ENCODE peak calls at places on chromosomes 1 and 21, in seven cellular contexts. B is stomach, E is pancreas, H is small intestine, W is thoracic aorta, A is hepatocyte, Q is GM12878. F is an unnamed sample. For H3K4me1, the result is how much of the 10 kb centered on the place peaks cover.

GRCh38 chr1:9275567-9276034 is 17.1 kb upstream of the SPSB1 start:
- DNase-seq in B (peak), E (no peak), H (peak), W (peak), A (no peak), Q (peak), F (no peak)

GRCh38 chr1:74895411-74895810 is 162.5 kb downstream of the TYW3 start:
- DNase-seq in B (no peak), E (no peak), H (no peak), W (no peak), A (no peak), Q (no peak), F (no peak)

GRCh38 chr1:175222296-175222938 is 29.8 kb upstream of the KIAA0040 start:
- DNase-seq in B (no peak), E (no peak), H (no peak), W (no peak), A (no peak), Q (no peak), F (no peak)

GRCh38 chr21:41620982-41621381 is 113.0 kb upstream of the TMPRSS2 start:
- DNase-seq in B (no peak), E (no peak), H (peak), W (no peak), A (no peak), Q (no peak), F (no peak)

GRCh38 chr1:198462365-198463025 is 78.0 kb downstream of the ATP6V1G3 start:
- DNase-seq in B (no peak), E (no peak), H (no peak), W (no peak), A (no peak), Q (no peak), F (no peak)

GRCh38 chr21:35077975-35078374 is 28.9 kb upstream of the RUNX1 start:
- DNase-seq in B (no peak), E (no peak), H (no peak), W (no peak), A (no peak), Q (no peak), F (no peak)

GRCh38 chr21:15841856-15842564 is 112.2 kb downstream of the USP25 start:
- DNase-seq in B (no peak), E (no peak), H (no peak), W (no peak), A (no peak), Q (no peak), F (no peak)

GRCh38 chr1:94988356-94988755 is 61.4 kb upstream of the CNN3 start:
- DNase-seq in B (no peak), E (no peak), H (no peak), W (no peak), A (no peak), Q (no peak), F (no peak)

GRCh38 chr1:67586596-67586995 is 98.4 kb upstream of the GADD45A start:
- DNase-seq in B (no peak), E (no peak), H (no peak), W (no peak), A (no peak), Q (no peak), F (no peak)

GRCh38 chr1:162631546-162632233 is 574 bp upstream of the DDR2 start:
- DNase-seq in B (no peak), E (no peak), H (no peak), W (no peak), A (peak), Q (no peak), F (no peak)

GRCh38 chr1:162633327-162633762 is 1.1 kb downstream of the DDR2 start:
- DNase-seq in B (no peak), E (no peak), H (no peak), W (no peak), A (peak), Q (peak), F (no peak)

GRCh38 chr1:162632743-162633326 is 571 bp downstream of the DDR2 start:
- DNase-seq in B (no peak), E (no peak), H (no peak), W (no peak), A (peak), Q (no peak), F (no peak)

GRCh38 chr1:162629651-162630050 is 2.6 kb upstream of the DDR2 start:
- DNase-seq in B (no peak), E (no peak), H (no peak), W (no peak), A (no peak), Q (no peak), F (no peak)

GRCh38 chr1:162632234-162632666 is at the start of gene DDR2:
- DNase-seq in B (peak), E (no peak), H (no peak), W (peak), A (peak), Q (no peak), F (no peak)
- H3K4me3 ChIP-seq in B (peak), E (no peak), H (no peak), W (peak), A (peak), Q (peak), F (no peak)

GRCh38 chr1:19466112-19466561 is 19.2 kb downstream of the CAPZB start:
- DNase-seq in B (no peak), E (no peak), H (peak), W (no peak), A (no peak), Q (no peak), F (no peak)
- H3K4me1 ChIP-seq in B (half or more), E (under half), H (under half), W (half or more), A (half or more), Q (half or more), F (half or more)

DNA sequence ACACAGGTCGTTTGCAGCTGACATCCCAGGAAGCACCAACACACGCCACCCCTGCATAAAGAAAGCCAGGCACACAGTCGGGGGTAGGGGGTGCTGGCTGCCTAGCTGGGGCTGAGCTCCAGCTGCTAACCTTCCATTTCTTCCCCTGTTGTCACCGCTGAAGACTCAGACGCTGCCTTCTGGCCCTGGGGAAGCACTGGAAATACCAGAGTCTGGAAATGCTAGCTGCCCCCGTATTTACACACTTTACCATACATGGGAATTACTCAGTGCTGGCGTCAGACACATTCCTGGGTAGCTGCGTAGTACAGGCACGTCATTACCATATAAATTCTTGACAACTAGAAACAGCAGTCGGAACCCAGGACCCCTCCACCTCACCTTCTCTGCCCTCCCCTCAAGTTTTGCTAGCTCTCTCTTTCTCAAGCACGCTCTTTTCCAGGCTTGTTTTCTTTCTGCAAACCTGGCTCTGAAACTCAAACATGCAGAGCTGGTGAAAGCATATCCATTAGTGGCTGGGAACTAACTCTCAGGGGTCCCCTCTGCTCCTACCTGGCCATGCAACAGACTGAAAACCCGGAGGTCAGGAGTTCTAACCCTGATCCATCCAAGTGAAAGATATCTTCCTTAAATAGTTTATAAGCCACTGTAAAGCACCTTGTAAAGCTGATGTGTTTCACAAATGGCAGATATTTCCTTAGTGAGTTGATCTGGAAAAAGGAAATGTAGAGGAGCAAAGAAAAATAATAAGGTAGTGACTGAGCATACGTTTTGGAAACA is 3.3 kb downstream of the CSRP1 start:
- DNase-seq in B (peak), E (no peak), H (no peak), W (peak), A (peak), Q (no peak), F (no peak)
- H3K4me3 ChIP-seq in B (peak), E (no peak), H (no peak), W (peak), A (no peak), Q (no peak), F (no peak)

GRCh38 chr1:84862810-84863251 is 30.2 kb downstream of the LPAR3 start:
- DNase-seq in B (no peak), E (no peak), H (peak), W (no peak), A (no peak), Q (peak), F (peak)
- H3K4me1 ChIP-seq in B (under half), E (under half), H (under half), W (under half), A (under half), Q (under half), F (under half)

GRCh38 chr1:64505232-64505943 is 35.5 kb downstream of the CACHD1 start:
- DNase-seq in B (peak), E (peak), H (peak), W (no peak), A (peak), Q (no peak), F (no peak)

GRCh38 chr1:64502924-64503323 is 33.0 kb downstream of the CACHD1 start:
- DNase-seq in B (no peak), E (no peak), H (peak), W (no peak), A (no peak), Q (no peak), F (no peak)

GRCh38 chr1:64508521-64509096 is 38.7 kb downstream of the CACHD1 start:
- DNase-seq in B (no peak), E (no peak), H (no peak), W (no peak), A (no peak), Q (no peak), F (no peak)

GRCh38 chr1:64507897-64508296 is 38.0 kb downstream of the CACHD1 start:
- DNase-seq in B (no peak), E (no peak), H (no peak), W (no peak), A (no peak), Q (no peak), F (no peak)

DNA sequence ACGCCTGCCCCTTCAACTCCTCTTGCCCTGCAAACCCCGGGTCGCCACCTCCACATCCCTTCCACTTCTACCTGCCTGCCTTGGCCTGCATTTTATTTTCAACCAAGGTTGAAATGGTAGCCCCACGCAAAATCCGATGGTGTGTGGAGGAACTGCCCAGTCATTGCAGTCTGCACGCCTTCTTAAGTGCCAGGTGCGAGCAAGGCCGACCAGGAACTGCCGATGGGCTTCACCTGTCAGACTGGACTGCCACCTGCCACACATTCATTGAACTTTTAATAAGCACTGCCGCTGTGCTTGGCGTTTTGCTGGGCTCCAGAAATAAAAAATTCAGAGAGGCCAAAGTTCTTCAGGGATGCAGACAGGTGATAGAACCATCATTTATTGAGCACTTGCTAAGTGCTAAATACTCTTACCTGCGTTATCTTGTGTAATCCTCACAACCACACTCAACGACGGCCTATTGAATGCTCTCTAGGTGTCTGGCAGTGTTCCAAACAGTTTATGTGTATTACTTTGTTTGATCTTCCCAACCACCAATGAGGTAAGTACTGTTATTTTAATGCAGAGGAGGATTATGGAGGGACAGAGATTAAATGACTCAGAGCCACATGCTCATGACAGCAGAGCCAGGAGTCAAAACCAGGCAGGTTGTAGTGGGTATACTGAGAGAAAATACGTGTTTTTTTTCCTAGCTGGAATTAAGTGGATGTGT is 36.2 kb downstream of the CACHD1 start:
- DNase-seq in B (peak), E (peak), H (peak), W (no peak), A (peak), Q (no peak), F (no peak)
- H3K4me3 ChIP-seq in B (peak), E (peak), H (peak), W (peak), A (peak), Q (no peak), F (peak)

F was measured in effector memory CD4-positive, alpha-beta T cell.